ENCODE peak calls at places on chromosomes 12 and 14, in seven cellular contexts. One of them, this sample, is unnamed. For H3K27me3, the result is how much of the 10 kb centered on the place peaks cover.

GRCh38 chr14:53921027-53921426 is 35.6 kb downstream of the BMP4 start:
- DNase-seq in H9: no peak
- DNase-seq in HepG2: no peak
- DNase-seq in PC-3: peak
- DNase-seq in neural progenitor cell: peak
- DNase-seq in fibroblast of lung: no peak
- DNase-seq in trophoblast cell: peak
- DNase-seq in this sample: no peak

GRCh38 chr12:8644345-8645248 is 18.0 kb downstream of the MFAP5 start:
- DNase-seq in PC-3: no peak
- DNase-seq in HepG2: no peak
- DNase-seq in trophoblast cell: peak
- DNase-seq in H9: no peak
- DNase-seq in neural progenitor cell: no peak
- DNase-seq in fibroblast of lung: no peak
- DNase-seq in this sample: no peak

GRCh38 chr14:96698846-96699543 is 98.2 kb upstream of the VRK1 start:
- DNase-seq in H9: no peak
- DNase-seq in fibroblast of lung: no peak
- DNase-seq in HepG2: no peak
- DNase-seq in trophoblast cell: no peak
- DNase-seq in neural progenitor cell: no peak
- DNase-seq in PC-3: no peak
- DNase-seq in this sample: no peak

GRCh38 chr14:78327426-78328210 is 157.4 kb downstream of the NRXN3 start:
- DNase-seq in PC-3: no peak
- DNase-seq in fibroblast of lung: peak
- DNase-seq in neural progenitor cell: no peak
- DNase-seq in H9: no peak
- DNase-seq in HepG2: no peak
- DNase-seq in trophoblast cell: no peak
- DNase-seq in this sample: no peak

GRCh38 chr14:100027771-100028490 is 37.3 kb upstream of the EVL start:
- DNase-seq in PC-3: no peak
- DNase-seq in HepG2: no peak
- DNase-seq in fibroblast of lung: peak
- DNase-seq in H9: no peak
- DNase-seq in neural progenitor cell: no peak
- DNase-seq in trophoblast cell: no peak
- DNase-seq in this sample: no peak

GRCh38 chr14:101069666-101070362 is 166.3 kb upstream of the RTL1 start:
- DNase-seq in H9: peak
- DNase-seq in fibroblast of lung: no peak
- DNase-seq in neural progenitor cell: no peak
- DNase-seq in PC-3: no peak
- DNase-seq in HepG2: no peak
- DNase-seq in trophoblast cell: no peak
- DNase-seq in this sample: no peak

GRCh38 chr12:52335598-52336262 is 14.5 kb upstream of the KRT83 start:
- DNase-seq in HepG2: no peak
- DNase-seq in trophoblast cell: no peak
- DNase-seq in H9: no peak
- DNase-seq in fibroblast of lung: no peak
- DNase-seq in neural progenitor cell: no peak
- DNase-seq in PC-3: no peak
- DNase-seq in this sample: no peak

GRCh38 chr14:72754949-72755348 is 139.0 kb downstream of the DPF3 start:
- DNase-seq in fibroblast of lung: no peak
- DNase-seq in neural progenitor cell: no peak
- DNase-seq in H9: no peak
- DNase-seq in trophoblast cell: no peak
- DNase-seq in PC-3: no peak
- DNase-seq in HepG2: no peak
- DNase-seq in this sample: peak

GRCh38 chr12:69024413-69024812 is 91.4 kb upstream of the CPM start:
- DNase-seq in PC-3: peak
- DNase-seq in neural progenitor cell: no peak
- DNase-seq in HepG2: no peak
- DNase-seq in trophoblast cell: peak
- DNase-seq in fibroblast of lung: peak
- DNase-seq in H9: no peak
- DNase-seq in this sample: peak

GRCh38 chr14:96625436-96625945 is 123.3 kb downstream of the PAPOLA start:
- DNase-seq in neural progenitor cell: no peak
- DNase-seq in trophoblast cell: no peak
- DNase-seq in fibroblast of lung: no peak
- DNase-seq in H9: peak
- DNase-seq in HepG2: no peak
- DNase-seq in PC-3: no peak
- DNase-seq in this sample: no peak

GRCh38 chr14:24829862-24830261 is 195.9 kb upstream of the GZMB start:
- DNase-seq in fibroblast of lung: no peak
- DNase-seq in PC-3: no peak
- DNase-seq in HepG2: no peak
- DNase-seq in trophoblast cell: no peak
- DNase-seq in H9: no peak
- DNase-seq in neural progenitor cell: no peak
- DNase-seq in this sample: no peak

GRCh38 chr12:47982311-47982710 is 18.9 kb downstream of the TMEM106C start:
- DNase-seq in fibroblast of lung: no peak
- DNase-seq in neural progenitor cell: no peak
- DNase-seq in H9: no peak
- DNase-seq in PC-3: no peak
- DNase-seq in trophoblast cell: no peak
- DNase-seq in HepG2: no peak
- DNase-seq in this sample: peak

GRCh38 chr12:101945361-101946232 is 68.2 kb downstream of the DRAM1 start:
- DNase-seq in neural progenitor cell: no peak
- DNase-seq in trophoblast cell: no peak
- DNase-seq in PC-3: peak
- DNase-seq in H9: no peak
- DNase-seq in fibroblast of lung: no peak
- DNase-seq in HepG2: peak
- DNase-seq in this sample: no peak

GRCh38 chr12:92596388-92596787 is 106.4 kb upstream of the PLEKHG7 start:
- DNase-seq in H9: no peak
- DNase-seq in fibroblast of lung: peak
- DNase-seq in neural progenitor cell: no peak
- DNase-seq in PC-3: peak
- DNase-seq in trophoblast cell: no peak
- DNase-seq in HepG2: no peak
- DNase-seq in this sample: peak
- H2AFZ ChIP-seq in H9: no peak
- H2AFZ ChIP-seq in fibroblast of lung: no peak
- H2AFZ ChIP-seq in neural progenitor cell: no peak
- H2AFZ ChIP-seq in PC-3: no peak
- H2AFZ ChIP-seq in trophoblast cell: no peak
- H2AFZ ChIP-seq in HepG2: no peak
- H2AFZ ChIP-seq in this sample: peak

GRCh38 chr14:103282932-103283331 is 51.1 kb upstream of the EIF5 start:
- DNase-seq in H9: no peak
- DNase-seq in neural progenitor cell: no peak
- DNase-seq in trophoblast cell: no peak
- DNase-seq in PC-3: no peak
- DNase-seq in HepG2: no peak
- DNase-seq in fibroblast of lung: no peak
- DNase-seq in this sample: no peak

GRCh38 chr14:103284574-103285467 is 49.2 kb upstream of the EIF5 start:
- DNase-seq in neural progenitor cell: no peak
- DNase-seq in PC-3: peak
- DNase-seq in HepG2: peak
- DNase-seq in H9: no peak
- DNase-seq in trophoblast cell: no peak
- DNase-seq in fibroblast of lung: peak
- DNase-seq in this sample: peak

GRCh38 chr14:103286460-103286859 is 47.6 kb upstream of the EIF5 start:
- DNase-seq in trophoblast cell: no peak
- DNase-seq in fibroblast of lung: no peak
- DNase-seq in neural progenitor cell: no peak
- DNase-seq in H9: no peak
- DNase-seq in PC-3: no peak
- DNase-seq in HepG2: no peak
- DNase-seq in this sample: no peak

GRCh38 chr14:103281496-103282231 is 52.4 kb upstream of the EIF5 start:
- DNase-seq in H9: peak
- DNase-seq in trophoblast cell: peak
- DNase-seq in PC-3: peak
- DNase-seq in HepG2: peak
- DNase-seq in fibroblast of lung: peak
- DNase-seq in neural progenitor cell: peak
- DNase-seq in this sample: peak

DNA sequence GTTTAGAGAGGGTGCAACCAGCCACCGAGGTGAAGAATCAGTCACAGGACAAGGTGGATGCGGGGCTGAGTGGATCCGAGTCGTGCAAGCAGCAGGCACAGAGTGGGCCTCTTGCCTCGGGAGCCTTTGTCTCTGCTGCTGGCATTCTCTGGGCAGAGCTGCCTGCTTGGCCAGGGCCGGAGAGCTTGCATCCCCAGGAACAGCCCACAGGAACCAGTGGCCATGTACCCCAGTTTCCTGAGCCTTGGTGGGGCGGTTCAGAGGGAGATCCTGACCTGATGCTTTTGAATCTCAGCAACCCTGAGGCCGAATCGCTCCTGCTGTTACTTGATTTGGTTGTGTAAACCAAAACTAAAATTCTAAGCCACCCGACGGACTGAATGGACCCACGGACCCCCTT is 50.1 kb upstream of the EIF5 start:
- DNase-seq in trophoblast cell: no peak
- DNase-seq in H9: no peak
- DNase-seq in fibroblast of lung: no peak
- DNase-seq in PC-3: no peak
- DNase-seq in neural progenitor cell: no peak
- DNase-seq in HepG2: no peak
- DNase-seq in this sample: no peak
- H3K27me3 ChIP-seq in trophoblast cell: under half
- H3K27me3 ChIP-seq in H9: under half
- H3K27me3 ChIP-seq in fibroblast of lung: under half
- H3K27me3 ChIP-seq in PC-3: under half
- H3K27me3 ChIP-seq in neural progenitor cell: under half
- H3K27me3 ChIP-seq in HepG2: under half
- H3K27me3 ChIP-seq in this sample: under half

GRCh38 chr12:60980558-60980957 is 1279.6 kb upstream of the USP15 start:
- DNase-seq in PC-3: no peak
- DNase-seq in neural progenitor cell: peak
- DNase-seq in H9: no peak
- DNase-seq in fibroblast of lung: no peak
- DNase-seq in HepG2: no peak
- DNase-seq in trophoblast cell: no peak
- DNase-seq in this sample: no peak

GRCh38 chr12:60981473-60981872 is 1278.7 kb upstream of the USP15 start:
- DNase-seq in PC-3: no peak
- DNase-seq in neural progenitor cell: peak
- DNase-seq in fibroblast of lung: no peak
- DNase-seq in H9: no peak
- DNase-seq in HepG2: no peak
- DNase-seq in trophoblast cell: no peak
- DNase-seq in this sample: no peak

DNA sequence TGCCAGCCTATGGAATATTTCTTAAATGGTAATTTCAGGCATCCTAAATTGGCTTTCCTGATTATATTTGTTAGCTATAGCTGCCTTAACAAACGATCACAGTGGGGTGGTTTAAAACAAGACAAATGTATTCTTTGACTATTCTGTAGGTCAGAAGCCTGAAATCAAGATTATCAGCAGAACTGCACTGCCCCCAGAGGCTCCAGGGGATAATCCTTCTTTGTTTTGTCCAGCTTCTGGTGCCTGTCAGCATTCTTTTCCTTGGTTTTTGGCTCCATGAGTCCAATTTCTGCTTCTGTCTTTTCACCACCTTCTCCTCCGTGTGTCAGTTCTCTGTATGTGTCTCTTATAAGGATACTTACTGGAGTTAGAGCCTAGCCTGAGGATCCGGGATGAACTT is 1282.2 kb upstream of the USP15 start:
- DNase-seq in PC-3: peak
- DNase-seq in H9: peak
- DNase-seq in HepG2: no peak
- DNase-seq in neural progenitor cell: peak
- DNase-seq in trophoblast cell: no peak
- DNase-seq in fibroblast of lung: no peak
- DNase-seq in this sample: no peak
- H2AFZ ChIP-seq in PC-3: no peak
- H2AFZ ChIP-seq in H9: peak
- H2AFZ ChIP-seq in HepG2: no peak
- H2AFZ ChIP-seq in neural progenitor cell: no peak
- H2AFZ ChIP-seq in trophoblast cell: no peak
- H2AFZ ChIP-seq in fibroblast of lung: no peak
- H2AFZ ChIP-seq in this sample: no peak

GRCh38 chr12:45174595-45174994 is 41.3 kb upstream of the ANO6 start:
- DNase-seq in neural progenitor cell: no peak
- DNase-seq in trophoblast cell: no peak
- DNase-seq in fibroblast of lung: no peak
- DNase-seq in PC-3: no peak
- DNase-seq in HepG2: no peak
- DNase-seq in H9: no peak
- DNase-seq in this sample: no peak
- H3K27me3 ChIP-seq in neural progenitor cell: under half
- H3K27me3 ChIP-seq in trophoblast cell: under half
- H3K27me3 ChIP-seq in fibroblast of lung: under half
- H3K27me3 ChIP-seq in PC-3: under half
- H3K27me3 ChIP-seq in HepG2: under half
- H3K27me3 ChIP-seq in H9: under half
- H3K27me3 ChIP-seq in this sample: under half

GRCh38 chr12:108833355-108833733 is 24.0 kb downstream of the SSH1 start:
- DNase-seq in PC-3: peak
- DNase-seq in trophoblast cell: peak
- DNase-seq in H9: peak
- DNase-seq in HepG2: no peak
- DNase-seq in neural progenitor cell: no peak
- DNase-seq in fibroblast of lung: peak
- DNase-seq in this sample: peak
- H2AFZ ChIP-seq in PC-3: no peak
- H2AFZ ChIP-seq in trophoblast cell: no peak
- H2AFZ ChIP-seq in H9: no peak
- H2AFZ ChIP-seq in HepG2: no peak
- H2AFZ ChIP-seq in neural progenitor cell: no peak
- H2AFZ ChIP-seq in fibroblast of lung: no peak
- H2AFZ ChIP-seq in this sample: no peak

DNA sequence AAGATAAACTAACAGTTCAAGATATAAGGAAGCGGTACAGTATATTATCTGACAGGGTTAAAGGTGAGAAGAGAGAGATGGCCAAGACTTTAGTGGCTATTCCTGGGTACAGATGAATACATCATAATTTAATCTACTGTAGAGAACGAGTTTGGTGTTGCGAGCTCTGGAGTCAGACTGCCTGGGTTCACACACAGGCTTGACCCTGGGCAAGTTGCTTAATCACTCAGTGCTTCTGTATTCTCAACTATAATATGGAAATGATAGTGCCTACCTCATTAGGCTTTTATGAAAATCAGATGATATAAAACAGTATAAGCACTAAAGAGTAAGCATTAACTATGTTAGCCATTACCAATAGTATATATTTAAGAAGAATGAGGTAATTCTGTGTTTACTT is 3.5 kb downstream of the PPM1H start:
- DNase-seq in H9: no peak
- DNase-seq in PC-3: no peak
- DNase-seq in trophoblast cell: no peak
- DNase-seq in HepG2: no peak
- DNase-seq in neural progenitor cell: no peak
- DNase-seq in fibroblast of lung: no peak
- DNase-seq in this sample: no peak
- H3K27me3 ChIP-seq in H9: under half
- H3K27me3 ChIP-seq in PC-3: under half
- H3K27me3 ChIP-seq in trophoblast cell: under half
- H3K27me3 ChIP-seq in HepG2: under half
- H3K27me3 ChIP-seq in neural progenitor cell: under half
- H3K27me3 ChIP-seq in fibroblast of lung: under half
- H3K27me3 ChIP-seq in this sample: under half

GRCh38 chr12:15788266-15789214 is 648 bp downstream of the EPS8 start:
- DNase-seq in trophoblast cell: peak
- DNase-seq in H9: peak
- DNase-seq in fibroblast of lung: peak
- DNase-seq in HepG2: peak
- DNase-seq in PC-3: peak
- DNase-seq in neural progenitor cell: peak
- DNase-seq in this sample: peak
- H2AFZ ChIP-seq in trophoblast cell: peak
- H2AFZ ChIP-seq in H9: peak
- H2AFZ ChIP-seq in fibroblast of lung: peak
- H2AFZ ChIP-seq in HepG2: no peak
- H2AFZ ChIP-seq in PC-3: peak
- H2AFZ ChIP-seq in neural progenitor cell: peak
- H2AFZ ChIP-seq in this sample: peak

This sample was measured in osteoblast.